ENCODE peak calls at places on chromosomes 4 and X, in eight cellular contexts. W is A549; E is IMR-90; J is ovary; Z is CD4-positive, alpha-beta memory T cell; O is mesendoderm; F is Peyer's patch; B is neuronal stem cell. X is an unnamed sample.

GRCh38 chrX:99494668-99495067 is 915.4 kb downstream of the PCDH19 start:
- DNase-seq in W (no peak), E (no peak), J (no peak), Z (no peak), O (no peak), F (no peak), B (no peak), X (no peak)

GRCh38 chr4:140463182-140463581 is 34.9 kb downstream of the MGAT4D start:
- DNase-seq in W (no peak), E (no peak), J (no peak), Z (no peak), O (no peak), F (peak; percentile 50), B (no peak), X (no peak)

GRCh38 chrX:14916017-14916674 is 42.9 kb downstream of the MOSPD2 start:
- DNase-seq in W (no peak), E (peak; percentile 81), J (no peak), Z (no peak), O (no peak), F (no peak), B (no peak), X (no peak)

GRCh38 chr4:26568446-26568994 is 15.4 kb upstream of the TBC1D19 start:
- DNase-seq in W (no peak), E (peak; percentile 95), J (no peak), Z (no peak), O (peak; percentile 38), F (no peak), B (no peak), X (no peak)

GRCh38 chrX:118655561-118656246 is 71.7 kb upstream of the IL13RA1 start:
- DNase-seq in W (no peak), E (peak; percentile 65), J (no peak), Z (no peak), O (no peak), F (no peak), B (no peak), X (no peak)

GRCh38 chr4:170087163-170087700 is 2.5 kb downstream of the AADAT start:
- DNase-seq in W (no peak), E (no peak), J (no peak), Z (no peak), O (no peak), F (no peak), B (no peak), X (no peak)

GRCh38 chrX:138925330-138925729 is 213.8 kb upstream of the FGF13 start:
- DNase-seq in W (no peak), E (peak; percentile 27), J (no peak), Z (no peak), O (peak; percentile 32), F (no peak), B (no peak), X (no peak)

GRCh38 chr4:1469596-1470392 is 63.6 kb upstream of the NKX1-1 start:
- DNase-seq in W (no peak), E (no peak), J (no peak), Z (no peak), O (no peak), F (peak; percentile 37), B (no peak), X (no peak)

GRCh38 chrX:149762696-149763614 is 10.9 kb upstream of the HSFX1 start:
- DNase-seq in W (no peak), E (no peak), J (no peak), Z (no peak), O (no peak), F (no peak), B (no peak), X (no peak)

GRCh38 chr4:100816646-100817045 is 298.8 kb upstream of the EMCN start:
- DNase-seq in W (no peak), E (no peak), J (no peak), Z (no peak), O (no peak), F (no peak), B (no peak), X (no peak)

GRCh38 chr4:77817304-77818076 is 1.7 kb downstream of the CNOT6L start:
- DNase-seq in W (no peak), E (no peak), J (no peak), Z (peak; percentile 6), O (no peak), F (no peak), B (no peak), X (no peak)

GRCh38 chr4:8831221-8832129 is 40.2 kb downstream of the HMX1 start:
- DNase-seq in W (no peak), E (no peak), J (peak; percentile 5), Z (no peak), O (no peak), F (peak; percentile 28), B (no peak), X (no peak)

GRCh38 chr4:93764647-93765246 is 63.8 kb upstream of the ATOH1 start:
- DNase-seq in W (peak; percentile 15), E (peak; percentile 44), J (no peak), Z (peak; percentile 3), O (peak; percentile 46), F (no peak), B (peak; percentile 45), X (no peak)

GRCh38 chr4:121998024-121998423 is 46.2 kb upstream of the TRPC3 start:
- DNase-seq in W (no peak), E (no peak), J (no peak), Z (no peak), O (peak; percentile 37), F (no peak), B (no peak), X (no peak)

GRCh38 chrX:120316587-120317283 is 5.5 kb upstream of the TMEM255A start:
- DNase-seq in W (no peak), E (peak; percentile 29), J (no peak), Z (no peak), O (no peak), F (no peak), B (no peak), X (no peak)

GRCh38 chrX:13570245-13570573 is 808 bp downstream of the EGFL6 start:
- DNase-seq in W (no peak), E (no peak), J (no peak), Z (no peak), O (no peak), F (no peak), B (no peak), X (no peak)

GRCh38 chrX:114584434-114584943 is 603 bp downstream of the HTR2C start:
- DNase-seq in W (no peak), E (no peak), J (no peak), Z (no peak), O (peak; percentile 36), F (no peak), B (peak; percentile 36), X (no peak)

GRCh38 chrX:129037389-129037788 is 485.9 kb downstream of the SMARCA1 start:
- DNase-seq in W (no peak), E (no peak), J (no peak), Z (no peak), O (peak; percentile 65), F (no peak), B (no peak), X (no peak)

GRCh38 chr4:128600410-128600809 is 209.1 kb upstream of the JADE1 start:
- DNase-seq in W (no peak), E (peak; percentile 25), J (peak; percentile 28), Z (no peak), O (peak; percentile 21), F (no peak), B (no peak), X (no peak)

GRCh38 chr4:141807501-141807900 is 171.1 kb downstream of the IL15 start:
- DNase-seq in W (no peak), E (peak; percentile 28), J (no peak), Z (no peak), O (no peak), F (no peak), B (no peak), X (no peak)

GRCh38 chr4:16329132-16329796 is 103.0 kb upstream of the TAPT1 start:
- DNase-seq in W (no peak), E (peak; percentile 2), J (no peak), Z (no peak), O (peak; percentile 25), F (no peak), B (no peak), X (no peak)

DNA sequence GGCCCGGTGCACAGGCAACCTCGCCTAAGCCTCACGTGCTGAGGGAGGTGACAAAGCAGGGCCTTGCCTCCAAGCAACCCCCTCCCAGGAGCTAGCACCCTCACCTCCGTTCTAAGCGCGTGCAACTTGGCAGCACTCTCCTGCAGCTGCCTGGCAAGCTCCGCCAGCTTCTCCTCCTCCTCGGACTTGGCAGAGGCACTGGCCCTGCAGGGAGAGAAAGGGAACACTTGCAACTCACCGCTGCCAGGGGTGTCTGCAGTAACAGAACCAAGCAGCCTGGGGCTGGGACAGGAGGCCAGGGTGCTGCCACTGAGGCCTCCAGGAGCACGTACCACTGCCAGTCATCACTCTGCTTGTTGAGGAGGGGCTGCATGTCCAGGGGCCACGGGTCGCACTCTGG is 10.3 kb upstream of the TREX2 start:
- DNase-seq in W (no peak), E (no peak), J (no peak), Z (no peak), O (no peak), F (no peak), B (no peak), X (no peak)
- H3K27ac ChIP-seq in W (no peak overlapping the region), E (no peak overlapping the region), J (no peak overlapping the region), Z (no peak overlapping the region), O (no peak overlapping the region), F (no peak overlapping the region), B (no peak overlapping the region), X (no peak overlapping the region)

DNA sequence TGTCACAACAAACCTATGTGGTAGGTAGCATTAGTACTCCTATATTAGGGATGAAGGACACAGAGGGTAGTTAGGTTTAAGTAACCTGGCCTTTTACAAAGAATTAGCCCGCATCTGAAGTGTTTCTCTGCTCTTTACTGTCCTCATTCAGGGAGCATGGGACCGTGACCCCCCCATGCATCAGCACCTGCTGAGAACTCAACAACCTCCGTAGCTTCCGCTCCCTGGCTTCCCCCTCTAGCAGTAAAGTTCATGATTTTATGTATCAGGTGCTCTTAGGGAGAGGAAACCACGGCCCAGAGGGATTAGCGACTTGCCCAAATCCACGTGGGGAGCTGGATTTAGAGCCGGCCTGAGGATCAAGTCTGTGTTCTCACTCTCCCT is 284.6 kb upstream of the GATB start:
- DNase-seq in W (no peak), E (no peak), J (no peak), Z (no peak), O (no peak), F (no peak), B (no peak), X (no peak)
- H3K4me3 ChIP-seq in W (no peak overlapping the region), E (no peak overlapping the region), J (no peak overlapping the region), Z (no peak overlapping the region), O (no peak overlapping the region), F (peak overlapping the region; percentile 17), B (no peak overlapping the region), X (no peak overlapping the region)

DNA sequence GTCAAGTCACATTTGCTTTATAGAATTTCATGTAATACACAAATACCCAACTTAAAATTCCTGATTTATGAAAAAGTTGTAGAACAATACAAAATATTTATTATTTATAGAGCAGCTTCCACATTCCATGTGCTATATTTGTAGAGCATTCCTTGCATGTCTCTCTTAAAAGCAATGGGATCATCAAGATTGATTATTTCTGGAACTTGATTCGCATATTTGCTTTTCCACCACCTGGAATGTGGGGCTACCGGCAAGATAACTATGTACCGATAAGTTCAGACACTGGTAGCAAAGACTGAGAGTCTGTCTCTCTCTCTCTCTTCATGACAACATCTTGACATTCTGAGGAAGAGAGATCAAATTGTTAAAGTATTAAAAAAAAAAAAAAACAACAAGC is 59.3 kb downstream of the MAPK10 start:
- DNase-seq in W (no peak), E (no peak), J (no peak), Z (no peak), O (no peak), F (no peak), B (no peak), X (no peak)
- H3K4me1 ChIP-seq in W (no peaks in the 10 kb centered on the region), E (no peaks in the 10 kb centered on the region), J (no peaks in the 10 kb centered on the region), Z (no peaks in the 10 kb centered on the region), O (no peaks in the 10 kb centered on the region), F (no peaks in the 10 kb centered on the region), B (no peaks in the 10 kb centered on the region), X (no peaks in the 10 kb centered on the region)

GRCh38 chrX:109733658-109734022 is 583 bp upstream of the ACSL4 start:
- DNase-seq in W (no peak), E (no peak), J (no peak), Z (no peak), O (no peak), F (no peak), B (peak; percentile 11), X (no peak)
- H3K27ac ChIP-seq in W (peak overlapping the region; percentile 70), E (peak overlapping the region; percentile 76), J (no peak overlapping the region), Z (peak overlapping the region; percentile 66), O (peak overlapping the region; percentile 51), F (peak overlapping the region; percentile 80), B (peak overlapping the region; percentile 74), X (peak overlapping the region; percentile 53)

X was measured in effector memory CD4-positive, alpha-beta T cell.